ENCODE peak calls at places on chromosomes 6 and 20, in five cellular contexts. W, Y, I, P and O are unnamed samples.

GRCh38 chr20:41482647-41483552 is 116.3 kb upstream of the EMILIN3 start:
- DNase-seq in Y (no peak), W (no peak), I (peak; percentile 91), P (no peak), O (no peak)

GRCh38 chr20:58870293-58871014 is 17.9 kb downstream of the GNAS start:
- DNase-seq in P (no peak), W (peak; percentile 82), I (no peak), Y (no peak), O (peak; percentile 85)

GRCh38 chr6:42104807-42105713 is 37.4 kb downstream of the C6orf132 start:
- DNase-seq in W (no peak), P (no peak), I (no peak), Y (no peak), O (no peak)

GRCh38 chr6:33923857-33924514 is 120.2 kb upstream of the MLN start:
- DNase-seq in W (no peak), Y (no peak), P (no peak), I (no peak), O (no peak)

GRCh38 chr6:121652726-121653623 is 217.5 kb downstream of the GJA1 start:
- DNase-seq in W (no peak), P (no peak), I (peak; percentile 76), Y (no peak), O (no peak)

GRCh38 chr20:57436223-57436545 is 45.0 kb downstream of the RBM38 start:
- DNase-seq in W (no peak), P (no peak), I (no peak), Y (no peak), O (no peak)

GRCh38 chr20:61759286-61760065 is 306.2 kb downstream of the TAF4 start:
- DNase-seq in P (peak; percentile 26), Y (peak; percentile 19), W (no peak), I (no peak), O (peak; percentile 75)

GRCh38 chr6:26328265-26328844 is 36.6 kb upstream of the BTN3A2 start:
- DNase-seq in I (no peak), W (no peak), Y (no peak), P (no peak), O (no peak)

GRCh38 chr6:55825402-55826051 is 49.9 kb downstream of the BMP5 start:
- DNase-seq in W (peak; percentile 61), I (peak; percentile 31), Y (no peak), P (no peak), O (no peak)

GRCh38 chr20:50309280-50309763 is 118.7 kb downstream of the CEBPB start:
- DNase-seq in W (no peak), P (no peak), I (no peak), Y (no peak), O (no peak)

GRCh38 chr6:106069478-106069877 is 16.7 kb upstream of the PRDM1 start:
- DNase-seq in W (no peak), Y (no peak), P (no peak), I (no peak), O (no peak)

GRCh38 chr20:24838551-24839530 is 110.2 kb upstream of the CST7 start:
- DNase-seq in P (no peak), I (no peak), Y (no peak), W (no peak), O (no peak)

GRCh38 chr20:32359633-32360332 is 1.7 kb downstream of the ASXL1 start:
- DNase-seq in P (no peak), Y (no peak), W (peak; percentile 42), I (no peak), O (no peak)

GRCh38 chr6:6851059-6851658 is 256.6 kb upstream of the RREB1 start:
- DNase-seq in I (peak; percentile 96), Y (peak; percentile 57), P (no peak), W (no peak), O (peak; percentile 69)

GRCh38 chr6:79385893-79386292 is 151.3 kb downstream of the LCA5 start:
- DNase-seq in I (no peak), P (no peak), W (no peak), Y (no peak), O (no peak)

GRCh38 chr6:74755748-74756147 is 450.1 kb downstream of the COL12A1 start:
- DNase-seq in P (no peak), W (no peak), I (no peak), Y (no peak), O (no peak)

GRCh38 chr6:119533603-119534279 is 184.2 kb upstream of the MAN1A1 start:
- DNase-seq in P (no peak), W (no peak), I (peak; percentile 47), Y (no peak), O (no peak)

GRCh38 chr20:4891364-4891763 is 109.9 kb downstream of the SLC23A2 start:
- DNase-seq in W (no peak), I (no peak), Y (no peak), P (no peak), O (no peak)

GRCh38 chr20:47428851-47429336 is 72.4 kb upstream of the ZMYND8 start:
- DNase-seq in P (no peak), I (no peak), Y (no peak), W (no peak), O (no peak)

GRCh38 chr20:16601019-16601418 is 27.8 kb upstream of the KIF16B start:
- DNase-seq in Y (no peak), I (no peak), W (no peak), P (no peak), O (no peak)

GRCh38 chr6:110884321-110884720 is 9.7 kb downstream of the AMD1 start:
- DNase-seq in I (no peak), W (no peak), Y (no peak), P (no peak), O (no peak)

GRCh38 chr20:37961016-37961415 is 58.1 kb downstream of the VSTM2L start:
- DNase-seq in Y (no peak), P (no peak), W (no peak), I (no peak), O (no peak)

GRCh38 chr6:151428336-151428735 is 23.6 kb downstream of the RMND1 start:
- DNase-seq in Y (no peak), I (no peak), W (no peak), P (no peak), O (no peak)

GRCh38 chr6:54801244-54801643 is 45.3 kb upstream of the FAM83B start:
- DNase-seq in I (no peak), Y (no peak), W (no peak), P (no peak), O (no peak)

GRCh38 chr6:138052783-138053182 is 54.4 kb downstream of the PERP start:
- DNase-seq in Y (no peak), P (no peak), W (no peak), I (no peak), O (no peak)

GRCh38 chr20:41094656-41095055 is 42.7 kb upstream of the PLCG1 start:
- DNase-seq in I (no peak), W (no peak), Y (no peak), P (no peak), O (no peak)

GRCh38 chr6:33123732-33124524 is 48.1 kb downstream of the HLA-DPB1 start:
- DNase-seq in I (no peak), Y (no peak), P (no peak), W (peak; percentile 84), O (no peak)

GRCh38 chr6:110090876-110091275 is 88.6 kb downstream of the WASF1 start:
- DNase-seq in Y (no peak), P (no peak), W (no peak), I (no peak), O (no peak)

DNA sequence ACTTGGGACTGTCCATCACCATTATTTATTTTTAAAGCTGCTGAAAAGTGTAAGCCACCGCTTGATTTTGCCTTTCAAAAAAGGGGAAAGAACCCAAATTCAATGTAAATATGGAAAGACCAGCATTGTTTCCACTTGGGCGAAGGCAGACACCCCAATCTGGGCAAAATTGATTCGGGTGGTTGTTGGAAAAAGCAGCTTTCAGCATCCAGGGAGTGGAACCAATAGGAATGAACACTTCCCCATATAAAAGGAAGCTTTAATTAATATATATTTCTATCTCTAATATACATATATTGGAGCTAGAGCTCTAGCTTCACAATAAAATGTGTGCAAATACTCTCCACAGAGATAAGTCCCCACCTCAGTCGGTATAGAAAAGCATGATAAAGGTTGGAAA is at the start of gene TFAP2D:
- DNase-seq in P (no peak), Y (no peak), W (no peak), I (no peak), O (no peak)
- H3K27me3 ChIP-seq in P (peaks cover 87% of the 10 kb centered on the region), Y (peaks cover 68% of the 10 kb centered on the region), W (peaks cover 100% of the 10 kb centered on the region), I (peaks cover 7% of the 10 kb centered on the region), O (peaks cover 100% of the 10 kb centered on the region)

DNA sequence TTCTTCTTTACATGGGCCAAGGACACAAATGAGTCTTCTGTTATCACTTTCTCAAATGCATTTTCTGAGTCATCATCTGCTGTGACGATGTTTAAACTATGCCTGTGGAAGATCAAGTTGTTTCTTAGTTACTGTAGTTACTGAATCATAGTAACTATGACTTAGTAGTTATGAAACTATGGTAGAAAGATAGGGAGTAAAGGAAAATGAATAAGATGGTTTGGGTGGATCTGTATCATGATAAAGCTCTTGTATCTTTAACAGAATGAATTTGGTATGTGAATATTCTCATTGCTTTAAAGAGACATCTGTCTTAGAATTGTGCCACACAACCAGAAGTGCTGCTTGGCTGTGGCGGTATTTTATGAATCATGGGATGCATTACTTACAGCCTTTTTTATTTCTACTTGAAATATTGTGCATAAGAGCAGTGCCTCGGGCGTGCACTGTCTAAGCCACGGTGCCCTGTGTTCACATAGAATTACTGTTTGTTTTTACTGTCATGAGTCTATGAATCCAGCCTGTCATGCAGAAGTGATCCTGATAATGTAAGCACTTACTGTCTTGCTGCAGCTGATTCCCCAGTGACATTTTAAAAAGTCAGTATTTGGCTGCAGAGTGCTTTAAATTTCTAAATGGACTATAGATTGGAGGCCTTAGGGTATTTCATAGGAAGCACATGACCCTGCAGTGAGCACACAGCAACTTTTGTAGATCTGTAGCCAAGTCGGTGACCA is 215.2 kb downstream of the TMEM242 start:
- DNase-seq in W (no peak), Y (no peak), I (peak; percentile 89), P (no peak), O (no peak)
- H3K4me3 ChIP-seq in W (no peak overlapping the region), Y (no peak overlapping the region), I (no peak overlapping the region), P (no peak overlapping the region), O (no peak overlapping the region)

DNA sequence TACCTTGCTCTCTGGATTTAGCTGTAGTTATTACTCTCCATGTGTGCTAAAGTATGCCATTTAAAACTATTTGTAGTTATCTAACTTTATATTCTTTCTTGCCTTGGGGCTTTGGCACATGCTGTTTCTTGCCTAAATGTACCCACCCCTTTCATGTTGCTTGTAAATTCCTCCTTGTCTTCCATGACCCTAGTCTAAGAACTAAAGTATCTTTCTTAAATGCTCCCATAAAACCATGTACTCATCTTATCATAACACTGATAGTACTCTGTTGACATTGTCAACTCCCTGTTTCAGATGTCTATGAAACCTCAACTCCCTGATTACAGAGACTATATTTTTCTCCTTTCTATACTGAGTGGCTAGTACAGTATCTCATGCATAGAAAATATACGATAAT is 564.9 kb upstream of the IRAK1BP1 start:
- DNase-seq in I (no peak), W (no peak), Y (no peak), P (no peak), O (no peak)
- H3K27me3 ChIP-seq in I (no peaks in the 10 kb centered on the region), W (no peaks in the 10 kb centered on the region), Y (no peaks in the 10 kb centered on the region), P (no peaks in the 10 kb centered on the region), O (no peaks in the 10 kb centered on the region)

DNA sequence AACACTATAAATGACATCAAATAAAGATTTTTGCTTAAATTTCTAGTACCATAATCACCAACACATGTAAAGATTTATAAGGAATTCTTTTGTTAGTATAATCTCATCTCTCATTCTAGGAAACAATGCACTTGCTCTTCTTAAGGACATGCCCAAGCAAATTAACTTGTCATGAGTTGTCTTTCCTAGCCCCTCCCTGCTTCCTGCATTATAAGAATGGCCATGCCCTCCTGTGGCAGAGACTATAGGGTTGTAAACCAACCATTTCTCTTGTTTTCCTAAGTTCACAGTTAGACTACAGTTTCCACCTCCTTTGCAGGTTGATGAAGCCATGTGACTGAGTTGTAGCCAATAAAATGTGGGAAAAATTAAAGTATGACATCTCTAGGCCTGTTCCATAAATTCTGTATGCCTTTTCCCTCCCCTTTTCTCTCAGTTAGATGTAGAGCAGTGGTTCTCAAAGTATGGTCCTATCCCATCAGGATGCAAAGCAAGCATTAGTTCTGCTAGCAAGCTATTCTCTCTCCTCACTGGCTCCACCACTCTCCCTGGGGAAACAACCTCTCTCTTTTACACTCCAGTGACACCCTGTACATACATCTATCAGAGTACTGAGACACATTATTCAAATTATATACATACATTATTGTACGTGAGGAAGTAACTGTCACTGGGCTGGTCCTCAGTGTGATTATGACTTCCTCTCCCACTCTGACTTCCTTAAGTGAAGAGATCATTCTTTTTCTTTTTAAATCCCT is 295.0 kb downstream of the PKHD1 start:
- DNase-seq in Y (no peak), I (no peak), P (no peak), W (no peak), O (no peak)
- H3K4me3 ChIP-seq in Y (no peak overlapping the region), I (no peak overlapping the region), P (no peak overlapping the region), W (no peak overlapping the region), O (no peak overlapping the region)